ENCODE peak calls at places on chromosomes 6 and 20, in seven cellular contexts. V is neural progenitor cell, D is uterus, H is heart right ventricle, N is SK-N-SH, K is lower lobe of right lung, G is tibial artery. Z is an unnamed sample.

GRCh38 chr6:89689732-89690131 is 51.2 kb upstream of the LYRM2 start:
- DNase-seq in V (peak; percentile 9), D (no peak), H (peak; percentile 16), N (no peak), K (no peak), G (no peak), Z (no peak)

GRCh38 chr6:34172961-34173775 is 27.3 kb upstream of the GRM4 start:
- DNase-seq in V (no peak), D (no peak), H (no peak), N (no peak), K (no peak), G (no peak), Z (no peak)

GRCh38 chr20:64080013-64080812 is at the start of gene OPRL1:
- DNase-seq in V (peak; percentile 54), D (no peak), H (no peak), N (no peak), K (no peak), G (no peak), Z (no peak)

GRCh38 chr6:165231581-165232276 is 77.7 kb downstream of the C6orf118 start:
- DNase-seq in V (peak; percentile 52), D (no peak), H (peak; percentile 22), N (peak; percentile 37), K (no peak), G (no peak), Z (no peak)

GRCh38 chr20:23690581-23690980 is 1.7 kb upstream of the CST4 start:
- DNase-seq in V (no peak), D (no peak), H (no peak), N (no peak), K (no peak), G (no peak), Z (no peak)

GRCh38 chr20:34458631-34459030 is 57.6 kb upstream of the DYNLRB1 start:
- DNase-seq in V (no peak), D (no peak), H (no peak), N (no peak), K (no peak), G (no peak), Z (no peak)

GRCh38 chr6:15618685-15619084 is 44.1 kb downstream of the DTNBP1 start:
- DNase-seq in V (no peak), D (no peak), H (no peak), N (no peak), K (no peak), G (no peak), Z (no peak)

GRCh38 chr20:63056236-63057132 is 49.7 kb upstream of the BHLHE23 start:
- DNase-seq in V (peak; percentile 82), D (no peak), H (no peak), N (peak; percentile 89), K (peak; percentile 50), G (peak; percentile 61), Z (peak; percentile 29)

GRCh38 chr6:3848925-3849605 is at the start of gene FAM50B:
- DNase-seq in V (peak; percentile 93), D (peak; percentile 96), H (peak; percentile 92), N (peak; percentile 94), K (peak; percentile 94), G (peak; percentile 97), Z (peak; percentile 93)

GRCh38 chr20:13525225-13525940 is 113.3 kb downstream of the TASP1 start:
- DNase-seq in V (peak; percentile 7), D (no peak), H (no peak), N (no peak), K (no peak), G (no peak), Z (no peak)

GRCh38 chr20:43736588-43737091 is 9.8 kb upstream of the GTSF1L start:
- DNase-seq in V (peak; percentile 76), D (no peak), H (no peak), N (no peak), K (no peak), G (no peak), Z (no peak)

GRCh38 chr6:19465240-19465639 is 371.9 kb upstream of the ID4 start:
- DNase-seq in V (no peak), D (no peak), H (no peak), N (no peak), K (no peak), G (no peak), Z (no peak)

GRCh38 chr20:13243826-13244376 is 22.8 kb downstream of the ISM1 start:
- DNase-seq in V (no peak), D (no peak), H (no peak), N (no peak), K (no peak), G (no peak), Z (no peak)

GRCh38 chr6:82073484-82073883 is 174.1 kb downstream of the IBTK start:
- DNase-seq in V (peak; percentile 52), D (no peak), H (no peak), N (no peak), K (no peak), G (no peak), Z (no peak)

GRCh38 chr6:155093430-155093829 is 98.3 kb downstream of the TIAM2 start:
- DNase-seq in V (no peak), D (no peak), H (no peak), N (no peak), K (no peak), G (no peak), Z (no peak)

GRCh38 chr20:20181322-20181721 is 129.0 kb downstream of the CFAP61 start:
- DNase-seq in V (no peak), D (no peak), H (no peak), N (no peak), K (no peak), G (no peak), Z (no peak)

GRCh38 chr20:43829951-43830690 is 84.5 kb upstream of the TOX2 start:
- DNase-seq in V (no peak), D (no peak), H (no peak), N (no peak), K (no peak), G (no peak), Z (no peak)

GRCh38 chr6:78259935-78260334 is 607.1 kb downstream of the MEI4 start:
- DNase-seq in V (no peak), D (no peak), H (no peak), N (no peak), K (no peak), G (no peak), Z (no peak)

GRCh38 chr6:41194386-41194785 is 6.6 kb downstream of the TREML2 start:
- DNase-seq in V (no peak), D (no peak), H (no peak), N (no peak), K (no peak), G (no peak), Z (no peak)

GRCh38 chr6:35068644-35069043 is 72.5 kb downstream of the TCP11 start:
- DNase-seq in V (no peak), D (no peak), H (no peak), N (no peak), K (no peak), G (no peak), Z (no peak)

GRCh38 chr6:167543602-167544506 is 219.0 kb downstream of the TTLL2 start:
- DNase-seq in V (no peak), D (peak; percentile 74), H (peak; percentile 65), N (no peak), K (no peak), G (no peak), Z (no peak)

GRCh38 chr20:11072982-11073381 is 399.2 kb upstream of the JAG1 start:
- DNase-seq in V (no peak), D (no peak), H (no peak), N (no peak), K (no peak), G (no peak), Z (no peak)

GRCh38 chr6:4577406-4577805 is 198.8 kb upstream of the CDYL start:
- DNase-seq in V (no peak), D (no peak), H (no peak), N (no peak), K (no peak), G (no peak), Z (no peak)

GRCh38 chr6:75096986-75097385 is 108.9 kb downstream of the COL12A1 start:
- DNase-seq in V (no peak), D (no peak), H (no peak), N (no peak), K (no peak), G (no peak), Z (no peak)

DNA sequence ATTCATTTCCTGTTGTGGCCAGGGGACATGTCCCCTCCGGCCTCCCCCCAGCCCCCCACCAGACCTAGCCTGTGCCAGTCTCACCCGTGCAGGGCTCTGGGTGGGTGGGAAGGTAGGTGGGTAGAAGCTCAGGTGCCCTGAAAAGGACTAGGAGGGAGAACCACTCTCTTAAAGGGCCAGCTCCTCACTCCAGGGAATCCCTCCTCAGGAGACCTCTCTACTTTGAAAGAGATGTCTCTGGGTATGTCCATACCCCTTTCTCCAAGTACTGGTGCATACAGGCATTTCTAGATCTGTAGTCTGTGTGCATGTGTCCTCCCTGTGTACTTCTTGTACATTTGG is 60.8 kb upstream of the EPB41L1 start:
- DNase-seq in V (no peak), D (no peak), H (no peak), N (no peak), K (no peak), G (no peak), Z (no peak)
- H3K27me3 ChIP-seq in V (peaks cover 79% of the 10 kb centered on the region), D (no peaks in the 10 kb centered on the region), H (peaks cover 16% of the 10 kb centered on the region), N (peaks cover 19% of the 10 kb centered on the region), K (no peaks in the 10 kb centered on the region), G (no peaks in the 10 kb centered on the region), Z (no peaks in the 10 kb centered on the region)

DNA sequence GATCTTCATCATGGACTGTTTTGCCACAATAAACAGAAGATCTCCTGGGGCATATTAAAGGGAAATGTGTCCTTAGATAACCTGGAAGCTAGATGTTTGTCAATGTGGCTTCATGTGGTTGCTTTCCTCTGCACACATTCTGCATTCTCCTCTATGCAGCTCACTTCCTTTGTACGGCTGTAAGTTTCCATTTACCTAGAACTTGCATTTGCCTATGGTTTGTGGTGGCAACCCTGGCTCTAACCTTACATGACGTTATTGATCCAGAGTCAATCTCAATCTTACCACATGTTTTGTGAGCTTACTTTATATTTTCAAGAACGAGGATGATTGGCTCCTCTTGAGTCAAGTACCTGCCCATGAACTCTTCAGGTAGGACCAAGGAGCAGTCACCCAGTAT is 863.1 kb downstream of the MAFB start:
- DNase-seq in V (no peak), D (no peak), H (no peak), N (no peak), K (no peak), G (no peak), Z (no peak)
- H3K4me3 ChIP-seq in V (no peak overlapping the region), D (no peak overlapping the region), H (no peak overlapping the region), N (no peak overlapping the region), K (no peak overlapping the region), G (no peak overlapping the region), Z (no peak overlapping the region)

DNA sequence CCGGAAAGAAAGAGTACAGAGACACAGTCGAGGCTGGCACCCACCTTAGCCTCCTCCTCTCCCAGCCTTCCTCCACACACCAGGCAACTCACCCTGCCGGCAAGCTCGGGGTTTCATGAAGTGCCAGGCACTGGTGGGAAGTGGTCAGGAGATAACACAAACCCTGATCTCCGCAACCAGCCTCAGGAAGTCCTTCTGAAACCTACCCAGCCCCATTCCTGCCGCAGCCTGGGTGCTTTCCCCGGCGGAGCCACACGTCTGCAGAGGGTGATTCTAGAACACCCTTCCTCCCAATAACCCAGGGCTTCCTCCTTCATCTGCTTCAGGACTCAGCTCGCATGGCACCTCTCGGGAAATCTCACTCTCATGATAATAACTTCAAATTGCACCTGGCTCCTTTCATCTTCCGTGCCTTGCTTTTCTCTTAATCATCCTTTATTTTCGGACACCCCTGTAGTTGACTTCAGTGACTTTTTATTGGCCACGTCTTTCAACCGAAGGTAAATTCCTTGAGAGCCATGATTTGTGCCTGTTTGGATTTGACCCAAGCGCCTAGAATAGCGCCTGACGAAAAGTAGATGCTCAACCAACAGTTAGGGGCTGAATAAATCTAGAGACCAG is 8.7 kb upstream of the HLA-E start:
- DNase-seq in V (no peak), D (no peak), H (no peak), N (no peak), K (no peak), G (no peak), Z (no peak)
- H3K27me3 ChIP-seq in V (peaks cover 69% of the 10 kb centered on the region), D (no peaks in the 10 kb centered on the region), H (peaks cover 70% of the 10 kb centered on the region), N (peaks cover 40% of the 10 kb centered on the region), K (peaks cover 65% of the 10 kb centered on the region), G (peaks cover 56% of the 10 kb centered on the region), Z (peaks cover 51% of the 10 kb centered on the region)

GRCh38 chr6:7589221-7589620 is 777 bp upstream of the SNRNP48 start:
- DNase-seq in V (no peak), D (no peak), H (no peak), N (no peak), K (no peak), G (no peak), Z (no peak)
- H3K4me3 ChIP-seq in V (no peak overlapping the region), D (peak overlapping the region; percentile 80), H (peak overlapping the region; percentile 98), N (no peak overlapping the region), K (peak overlapping the region; percentile 94), G (peak overlapping the region; percentile 78), Z (no peak overlapping the region)